ENCODE peak calls at places on chromosomes 2 and 18, in six cellular contexts. K is K562, Y is HepG2, P is H1, H is GM12878, X is GM12891. A is an unnamed sample.

GRCh38 chr2:33475381-33476099 is 909 bp upstream of the RASGRP3 start:
- DNase-seq in K (peak; percentile 37), Y (peak; percentile 61), P (peak; percentile 76), H (no peak), X (no peak), A (peak; percentile 39)

GRCh38 chr2:240783819-240784621 is 36.0 kb downstream of the KIF1A start:
- DNase-seq in K (no peak), Y (no peak), P (no peak), H (no peak), X (no peak), A (no peak)

GRCh38 chr2:230974096-230974913 is 21.6 kb upstream of the SPATA3 start:
- DNase-seq in K (no peak), Y (no peak), P (no peak), H (peak; percentile 94), X (no peak), A (peak; percentile 71)

GRCh38 chr2:224611938-224612337 is 26.8 kb upstream of the CUL3 start:
- DNase-seq in K (no peak), Y (no peak), P (no peak), H (no peak), X (no peak), A (no peak)

GRCh38 chr2:173165443-173166234 is 90.0 kb downstream of the MAP3K20 start:
- DNase-seq in K (no peak), Y (no peak), P (no peak), H (no peak), X (no peak), A (no peak)

GRCh38 chr2:200264631-200265030 is 41.9 kb upstream of the SPATS2L start:
- DNase-seq in K (no peak), Y (no peak), P (no peak), H (no peak), X (no peak), A (no peak)

GRCh38 chr18:24544141-24544498 is 83.7 kb downstream of the HRH4 start:
- DNase-seq in K (peak; percentile 40), Y (peak; percentile 22), P (no peak), H (no peak), X (no peak), A (no peak)

GRCh38 chr2:121524650-121525425 is 5.8 kb upstream of the RNU4ATAC start:
- DNase-seq in K (peak; percentile 62), Y (no peak), P (no peak), H (no peak), X (no peak), A (no peak)

DNA sequence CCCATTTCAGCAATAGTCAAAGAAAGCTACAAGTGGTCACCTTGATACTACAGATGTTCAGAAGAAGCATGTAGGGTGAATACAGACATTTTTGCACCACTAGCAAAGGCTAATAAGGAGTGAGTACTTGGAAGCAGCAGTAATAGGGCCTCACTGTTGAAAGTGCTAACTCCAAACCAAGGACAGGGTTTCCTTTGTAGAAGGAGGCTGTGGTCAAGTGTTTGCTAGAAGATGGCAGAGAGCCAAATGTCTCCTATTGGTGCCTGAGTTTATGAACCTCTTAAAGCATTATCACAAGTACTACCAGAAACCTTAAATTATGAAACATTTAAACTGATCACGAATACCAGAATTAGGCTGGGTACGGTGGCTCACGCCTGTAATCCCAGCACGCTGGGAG is 308.1 kb downstream of the ZEB2 start:
- DNase-seq in K (no peak), Y (no peak), P (no peak), H (no peak), X (no peak), A (no peak)
- TF ChIP-seq TAF1 in K (no peak), Y (no peak), P (no peak), H (no peak), X (no peak), A (no peak)

DNA sequence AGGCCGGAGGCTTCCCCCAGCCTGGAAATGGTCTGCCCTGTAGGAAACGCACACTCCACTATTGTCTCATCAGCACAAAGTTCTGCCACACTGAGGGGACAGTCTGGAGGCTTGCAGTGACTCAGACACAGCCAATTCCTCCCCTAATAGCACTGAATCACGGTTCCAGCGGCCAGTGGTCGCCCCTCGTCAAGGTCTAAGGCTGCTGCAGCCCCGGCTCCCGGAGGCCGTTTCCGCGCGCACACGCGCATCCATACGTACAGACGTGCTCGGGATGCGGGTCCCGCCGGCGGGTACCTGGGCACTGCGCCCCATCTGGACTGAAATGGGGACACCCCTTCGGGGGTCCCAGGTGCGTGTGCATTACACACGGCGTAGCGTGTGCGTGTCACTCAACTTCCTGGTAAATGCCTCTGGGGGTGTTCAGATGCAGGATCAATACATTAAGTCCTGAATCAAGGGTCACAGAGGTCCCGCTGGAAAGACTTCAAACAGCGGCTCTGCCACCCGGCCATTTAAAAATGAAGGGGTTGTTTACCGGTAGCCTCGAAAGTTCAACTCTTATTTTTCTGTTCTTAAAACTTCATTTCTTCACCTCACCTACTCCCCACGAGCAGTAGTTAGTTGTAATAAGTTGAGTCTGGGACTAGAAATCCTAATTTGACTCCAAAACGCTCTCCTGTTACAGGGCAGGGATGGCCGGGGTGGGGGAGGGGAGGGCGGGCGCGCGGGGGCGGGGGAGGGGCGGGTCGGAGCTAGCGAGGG is 575 bp upstream of the ZNF516 start:
- DNase-seq in K (no peak), Y (peak; percentile 65), P (peak; percentile 81), H (no peak), X (no peak), A (no peak)
- TF ChIP-seq POLR2A in K (no peak), Y (peak; percentile 77), P (peak; percentile 60), H (peak; percentile 88), X (peak; percentile 87), A (no peak)

GRCh38 chr2:71603311-71603794 is 150.0 kb downstream of the DYSF start:
- DNase-seq in K (no peak), Y (no peak), P (no peak), H (no peak), X (no peak), A (no peak)

GRCh38 chr2:71605781-71606241 is 152.4 kb downstream of the DYSF start:
- DNase-seq in K (no peak), Y (no peak), P (no peak), H (no peak), X (no peak), A (no peak)

GRCh38 chr2:71603851-71604708 is 150.7 kb downstream of the DYSF start:
- DNase-seq in K (no peak), Y (no peak), P (peak; percentile 41), H (no peak), X (no peak), A (no peak)

GRCh38 chr2:71605173-71605641 is 151.8 kb downstream of the DYSF start:
- DNase-seq in K (no peak), Y (no peak), P (peak; percentile 42), H (no peak), X (no peak), A (no peak)

DNA sequence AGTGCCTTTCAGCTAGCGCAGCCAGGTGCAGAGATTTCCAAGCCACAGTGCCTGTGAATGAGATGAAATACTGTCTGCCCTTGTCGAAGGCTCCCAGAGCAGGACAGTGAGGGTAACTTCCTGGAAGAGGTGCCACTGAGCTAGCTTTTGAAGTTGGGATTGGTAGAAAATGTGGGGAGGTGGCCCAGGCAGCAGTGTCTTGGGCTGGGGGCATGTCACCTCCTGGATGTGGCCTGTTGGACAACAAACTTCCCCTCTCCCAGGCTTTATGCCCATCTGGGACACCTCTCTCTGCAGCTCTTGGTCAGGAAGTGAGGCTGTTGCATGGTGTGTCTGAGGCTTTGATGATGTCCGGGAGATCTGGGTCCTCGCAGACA is 151.3 kb downstream of the DYSF start:
- DNase-seq in K (no peak), Y (no peak), P (peak; percentile 41), H (no peak), X (no peak), A (no peak)
- TF ChIP-seq TAF1 in K (no peak), Y (no peak), P (no peak), H (no peak), X (no peak), A (no peak)

DNA sequence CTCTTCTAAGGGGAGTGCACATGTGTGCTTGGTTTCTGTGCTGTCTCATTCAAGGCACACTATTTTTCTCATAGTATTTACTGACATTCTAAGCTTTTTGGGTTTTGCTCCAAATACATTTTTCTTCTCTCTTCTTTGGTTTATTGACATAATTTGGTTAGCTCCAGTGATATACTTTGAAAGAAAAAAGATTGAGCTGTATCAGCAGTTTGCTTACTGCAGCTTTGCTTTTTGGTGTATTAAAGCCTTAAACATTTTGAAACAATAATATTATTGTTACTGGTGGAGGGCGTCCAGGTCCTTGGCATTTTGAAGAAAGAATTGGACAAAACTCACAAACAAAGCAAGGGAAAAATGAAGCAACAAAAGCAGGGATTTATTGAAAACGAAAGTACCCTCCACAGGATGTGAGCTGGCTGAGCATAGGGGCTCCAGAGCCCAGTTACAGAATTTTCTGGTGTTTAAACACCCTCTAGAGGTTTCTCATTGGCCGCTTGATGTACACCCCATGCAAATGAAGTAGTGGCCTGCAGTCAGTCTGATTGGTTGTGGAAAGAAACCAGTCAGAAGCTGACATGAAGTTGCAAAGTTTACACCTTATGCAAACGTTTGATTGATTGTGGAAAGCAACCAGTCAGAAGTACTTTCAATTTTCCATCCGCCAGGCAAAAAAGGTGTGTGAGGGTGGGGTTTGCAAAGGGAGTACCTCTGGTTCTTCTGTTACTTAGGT is 62.2 kb downstream of the VWA3B start:
- DNase-seq in K (no peak), Y (peak; percentile 71), P (no peak), H (no peak), X (no peak), A (no peak)
- TF ChIP-seq POLR2A in K (no peak), Y (no peak), P (no peak), H (no peak), X (no peak), A (no peak)

GRCh38 chr2:40512246-40512645 is 60.4 kb upstream of the SLC8A1 start:
- DNase-seq in K (no peak), Y (no peak), P (no peak), H (no peak), X (no peak), A (no peak)
- TF ChIP-seq TAF1 in K (no peak), Y (no peak), P (no peak), H (no peak), X (no peak), A (no peak)

GRCh38 chr2:28754321-28754720 is 2.7 kb downstream of the PPP1CB start:
- DNase-seq in K (peak; percentile 21), Y (no peak), P (no peak), H (no peak), X (no peak), A (no peak)
- TF ChIP-seq POLR2A in K (no peak), Y (no peak), P (no peak), H (no peak), X (no peak), A (no peak)

DNA sequence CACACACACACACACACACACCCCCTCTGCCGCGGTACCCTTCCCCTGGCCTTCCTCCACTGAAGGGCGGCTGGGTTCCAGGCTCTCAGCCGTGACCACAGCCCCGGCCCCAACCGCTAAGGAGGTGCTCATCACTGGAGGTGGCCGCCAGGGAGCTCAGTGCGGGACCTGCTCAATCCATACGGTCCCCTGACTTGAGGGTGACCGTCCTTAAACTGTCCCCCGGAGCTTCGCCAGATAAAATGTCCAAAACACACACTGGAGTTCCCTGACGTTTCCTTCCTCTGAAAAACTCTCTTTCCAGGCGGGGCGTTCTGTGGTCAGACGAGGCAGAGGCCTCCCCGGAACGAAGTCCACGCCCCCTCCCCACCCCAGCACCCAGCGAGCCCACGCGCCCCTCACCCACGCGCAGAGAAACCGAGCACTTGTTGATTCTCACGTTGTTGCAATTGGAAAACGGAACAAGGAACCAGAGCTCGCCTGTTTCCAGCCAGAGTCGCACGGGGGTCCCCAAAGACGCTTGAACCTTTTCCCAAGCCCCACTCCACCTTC is 1.4 kb downstream of the MBP start:
- DNase-seq in K (no peak), Y (no peak), P (no peak), H (no peak), X (no peak), A (no peak)
- TF ChIP-seq TAF1 in K (no peak), Y (no peak), P (no peak), H (no peak), X (no peak), A (no peak)